ENCODE peak calls at places on chromosomes 13 and 19, in four cellular contexts. B is tibial artery, L is fibroblast of pulmonary artery, U is esophagus squamous epithelium. W is an unnamed sample.

GRCh38 chr19:39197808-39198207 is 1.0 kb downstream of the NCCRP1 start:
- DNase-seq in B (no peak), L (no peak), U (no peak), W (no peak)

GRCh38 chr13:113361406-113361805 is 2.5 kb downstream of the GRTP1 start:
- DNase-seq in B (no peak), L (no peak), U (no peak), W (no peak)

GRCh38 chr13:97266734-97267417 is 44.7 kb downstream of the MBNL2 start:
- DNase-seq in B (no peak), L (peak; percentile 24), U (no peak), W (no peak)

GRCh38 chr13:30745917-30746686 is 10.8 kb downstream of the ALOX5AP start:
- DNase-seq in B (no peak), L (no peak), U (no peak), W (no peak)

GRCh38 chr13:110648155-110648819 is 32.9 kb downstream of the NAXD start:
- DNase-seq in B (no peak), L (no peak), U (no peak), W (no peak)

GRCh38 chr13:23610966-23611486 is 40.8 kb downstream of the TNFRSF19 start:
- DNase-seq in B (no peak), L (peak; percentile 72), U (no peak), W (no peak)

GRCh38 chr13:96294930-96295657 is 205.2 kb downstream of the HS6ST3 start:
- DNase-seq in B (no peak), L (no peak), U (no peak), W (no peak)

GRCh38 chr13:109204657-109205056 is 575.2 kb downstream of the MYO16 start:
- DNase-seq in B (no peak), L (no peak), U (no peak), W (no peak)

GRCh38 chr13:59906413-59907027 is 257.2 kb downstream of the DIAPH3 start:
- DNase-seq in B (no peak), L (peak; percentile 72), U (no peak), W (no peak)

GRCh38 chr19:39996218-39996810 is 546 bp upstream of the ZNF546 start:
- DNase-seq in B (no peak), L (peak; percentile 58), U (no peak), W (no peak)

GRCh38 chr13:35961002-35961401 is 170.2 kb downstream of the DCLK1 start:
- DNase-seq in B (no peak), L (no peak), U (no peak), W (no peak)

GRCh38 chr19:47569331-47569730 is 3.6 kb downstream of the ZNF541 start:
- DNase-seq in B (no peak), L (no peak), U (no peak), W (no peak)

GRCh38 chr13:36796052-36796451 is 23.0 kb upstream of the RFXAP start:
- DNase-seq in B (no peak), L (no peak), U (no peak), W (no peak)

GRCh38 chr19:8468761-8469458 is 24.1 kb downstream of the HNRNPM start:
- DNase-seq in B (no peak), L (no peak), U (no peak), W (no peak)

GRCh38 chr13:32426191-32426980 is 1.5 kb downstream of the N4BP2L1 start:
- DNase-seq in B (no peak), L (no peak), U (no peak), W (no peak)

GRCh38 chr19:57818378-57818777 is 3.7 kb upstream of the ZNF552 start:
- DNase-seq in B (no peak), L (no peak), U (no peak), W (no peak)

GRCh38 chr19:6042776-6043726 is 65.1 kb upstream of the RANBP3 start:
- DNase-seq in B (no peak), L (no peak), U (no peak), W (no peak)

GRCh38 chr13:42875448-42876269 is 94.3 kb downstream of the FAM216B start:
- DNase-seq in B (no peak), L (peak; percentile 83), U (no peak), W (no peak)
- TF ChIP-seq CTCF in B (no peak), L (peak; percentile 59), U (no peak), W (no peak)

GRCh38 chr19:1286859-1287621 is 1.4 kb downstream of the EFNA2 start:
- DNase-seq in B (no peak), L (no peak), U (no peak), W (no peak)

GRCh38 chr19:1286451-1286858 is 782 bp downstream of the EFNA2 start:
- DNase-seq in B (no peak), L (no peak), U (no peak), W (no peak)

GRCh38 chr19:1284979-1285736 is 515 bp upstream of the EFNA2 start:
- DNase-seq in B (no peak), L (no peak), U (no peak), W (no peak)

GRCh38 chr19:1284293-1284978 is 1.2 kb upstream of the EFNA2 start:
- DNase-seq in B (no peak), L (no peak), U (no peak), W (no peak)

GRCh38 chr19:1285737-1286360 is at the start of gene EFNA2:
- DNase-seq in B (no peak), L (no peak), U (no peak), W (no peak)
- TF ChIP-seq CTCF in B (no peak), L (no peak), U (no peak), W (no peak)

GRCh38 chr19:45972944-45973525 is 630 bp downstream of the NOVA2 start:
- DNase-seq in B (no peak), L (no peak), U (no peak), W (no peak)

GRCh38 chr19:45973564-45974338 is at the start of gene NOVA2:
- DNase-seq in B (peak; percentile 47), L (peak; percentile 88), U (no peak), W (no peak)

GRCh38 chr19:45976180-45976579 is 2.5 kb upstream of the NOVA2 start:
- DNase-seq in B (no peak), L (no peak), U (no peak), W (no peak)

GRCh38 chr19:45978156-45978555 is 4.5 kb upstream of the NOVA2 start:
- DNase-seq in B (no peak), L (no peak), U (no peak), W (no peak)

GRCh38 chr19:45975296-45975695 is 1.6 kb upstream of the NOVA2 start:
- DNase-seq in B (no peak), L (no peak), U (no peak), W (no peak)
- TF ChIP-seq CTCF in B (no peak), L (no peak), U (no peak), W (no peak)

GRCh38 chr13:105232403-105232802 is 1303.1 kb downstream of the EFNB2 start:
- DNase-seq in B (no peak), L (no peak), U (no peak), W (no peak)

GRCh38 chr13:105231579-105231978 is 1303.9 kb downstream of the EFNB2 start:
- DNase-seq in B (no peak), L (no peak), U (no peak), W (no peak)
- TF ChIP-seq CTCF in B (no peak), L (no peak), U (no peak), W (no peak)

GRCh38 chr13:40789275-40790231 is at the start of gene SLC25A15:
- DNase-seq in B (peak; percentile 73), L (peak; percentile 79), U (peak; percentile 4), W (no peak)
- TF ChIP-seq CTCF in B (no peak), L (no peak), U (no peak), W (no peak)

GRCh38 chr19:3061214-3062161 is 807 bp downstream of the TLE5 start:
- DNase-seq in B (no peak), L (peak; percentile 34), U (no peak), W (no peak)
- TF ChIP-seq CTCF in B (peak; percentile 21), L (peak; percentile 9), U (peak; percentile 27), W (no peak)

DNA sequence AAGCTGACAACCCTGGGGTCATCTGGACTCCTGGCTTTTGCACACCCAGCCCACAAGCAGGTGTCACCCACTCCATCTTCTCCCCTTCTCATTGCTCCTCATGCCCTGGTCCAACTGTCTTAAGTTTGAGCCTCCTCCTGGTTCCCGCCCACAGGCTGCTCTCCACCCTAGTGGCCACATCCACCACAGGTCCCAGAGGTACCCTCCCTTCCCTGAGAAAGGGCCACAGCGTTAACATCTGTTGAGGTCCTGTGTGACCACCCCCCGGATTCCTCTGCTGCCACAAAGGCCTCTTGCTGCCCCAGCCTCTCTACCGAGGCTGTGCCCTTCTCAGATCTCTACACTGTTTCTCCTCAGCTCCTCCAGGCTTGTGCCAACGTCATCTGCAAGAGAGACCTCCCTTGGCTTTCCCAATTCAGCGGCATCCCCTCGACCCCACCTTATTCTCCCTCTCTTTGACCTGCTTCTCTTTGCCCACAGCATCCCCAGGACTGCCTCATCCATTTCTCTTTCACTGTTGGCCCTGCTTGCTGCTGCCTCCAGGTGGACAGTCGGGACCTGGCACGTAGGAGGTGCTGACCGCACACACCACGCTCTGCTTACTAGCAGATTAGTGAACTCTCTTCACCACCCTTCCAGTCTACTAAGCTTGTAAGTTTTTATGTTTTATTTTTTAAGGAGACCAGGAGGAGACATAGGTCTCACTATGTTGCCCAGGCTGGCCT is 33.3 kb downstream of the SUGP2 start:
- DNase-seq in B (no peak), L (peak; percentile 35), U (no peak), W (no peak)
- TF ChIP-seq CTCF in B (no peak), L (peak; percentile 38), U (no peak), W (no peak)

GRCh38 chr19:32289566-32290210 is 55.7 kb upstream of the ZNF507 start:
- DNase-seq in B (no peak), L (no peak), U (no peak), W (no peak)

GRCh38 chr19:32291876-32292275 is 53.5 kb upstream of the ZNF507 start:
- DNase-seq in B (no peak), L (no peak), U (no peak), W (no peak)

GRCh38 chr19:32287086-32287485 is 58.3 kb upstream of the ZNF507 start:
- DNase-seq in B (no peak), L (peak; percentile 2), U (no peak), W (no peak)

GRCh38 chr19:32287811-32288227 is 57.6 kb upstream of the ZNF507 start:
- DNase-seq in B (peak; percentile 72), L (peak; percentile 82), U (no peak), W (peak; percentile 51)
- TF ChIP-seq CTCF in B (peak; percentile 35), L (peak; percentile 59), U (no peak), W (no peak)

GRCh38 chr13:72781461-72782439 is at the start of the genes DIS3 and PIBF1:
- DNase-seq in B (peak; percentile 97), L (peak; percentile 99), U (peak; percentile 83), W (peak; percentile 83)
- TF ChIP-seq CTCF in B (no peak), L (no peak), U (no peak), W (no peak)